ENCODE peak calls at places on chromosome 21, in six cellular contexts. Z, O, N, U, C and G are unnamed samples.

GRCh38 chr21:45942011-45942546 is 39.5 kb upstream of the COL6A1 start:
- DNase-seq in C (no peak), O (no peak), U (no peak), N (no peak), Z (no peak), G (no peak)

GRCh38 chr21:32516729-32517649 is 68.3 kb downstream of the TCP10L start:
- DNase-seq in O (peak; percentile 99), C (peak; percentile 98), N (no peak), U (no peak), Z (peak; percentile 97), G (peak; percentile 65)

GRCh38 chr21:16945580-16945979 is 567.3 kb upstream of the CXADR start:
- DNase-seq in N (no peak), Z (no peak), U (no peak), C (no peak), O (peak; percentile 7), G (no peak)

GRCh38 chr21:29726061-29726460 is 213.7 kb downstream of the GRIK1 start:
- DNase-seq in C (no peak), N (no peak), Z (no peak), O (no peak), U (no peak), G (no peak)

GRCh38 chr21:27476696-27477095 is 509.8 kb upstream of the ADAMTS5 start:
- DNase-seq in U (no peak), Z (peak; percentile 11), N (no peak), C (peak; percentile 7), O (peak; percentile 65), G (peak; percentile 38)

GRCh38 chr21:33088384-33088783 is 18.4 kb downstream of the OLIG1 start:
- DNase-seq in U (no peak), N (no peak), Z (no peak), C (no peak), O (no peak), G (no peak)

GRCh38 chr21:27269646-27270045 is 302.8 kb upstream of the ADAMTS5 start:
- DNase-seq in N (no peak), Z (peak; percentile 89), C (peak; percentile 69), O (peak; percentile 90), U (no peak), G (peak; percentile 68)

GRCh38 chr21:28832715-28833061 is 160.0 kb downstream of the LTN1 start:
- DNase-seq in U (no peak), Z (no peak), N (no peak), O (no peak), C (no peak), G (no peak)

GRCh38 chr21:29264721-29265120 is 34.0 kb upstream of the BACH1 start:
- DNase-seq in Z (peak; percentile 8), U (no peak), C (no peak), O (no peak), N (no peak), G (no peak)

GRCh38 chr21:46229923-46230260 is 1.3 kb upstream of the LSS start:
- DNase-seq in O (no peak), N (no peak), Z (no peak), U (no peak), C (no peak), G (no peak)

GRCh38 chr21:32415451-32415850 is 2.9 kb downstream of the EVA1C start:
- DNase-seq in Z (no peak), N (no peak), O (no peak), U (no peak), C (no peak), G (no peak)

GRCh38 chr21:32380940-32381339 is 11.9 kb downstream of the URB1 start:
- DNase-seq in U (no peak), O (no peak), C (no peak), N (no peak), Z (peak; percentile 16), G (no peak)

GRCh38 chr21:17903029-17903806 is 84.1 kb upstream of the C21orf91 start:
- DNase-seq in C (peak; percentile 20), O (peak; percentile 65), N (peak; percentile 35), U (no peak), Z (peak; percentile 25), G (no peak)

GRCh38 chr21:26332873-26333272 is 162.3 kb upstream of the APP start:
- DNase-seq in Z (no peak), O (no peak), U (no peak), N (no peak), C (no peak), G (no peak)

GRCh38 chr21:32934829-32935228 is 90.9 kb upstream of the OLIG2 start:
- DNase-seq in O (no peak), C (no peak), Z (no peak), N (no peak), U (no peak), G (no peak)

GRCh38 chr21:15761508-15762100 is 31.8 kb downstream of the USP25 start:
- DNase-seq in U (no peak), O (no peak), N (no peak), Z (no peak), C (no peak), G (no peak)

GRCh38 chr21:27649323-27649722 is 682.4 kb upstream of the ADAMTS5 start:
- DNase-seq in Z (peak; percentile 88), N (no peak), U (no peak), C (peak; percentile 61), O (peak; percentile 92), G (peak; percentile 39)

GRCh38 chr21:15415541-15416261 is 314.1 kb upstream of the USP25 start:
- DNase-seq in N (no peak), O (peak; percentile 62), C (no peak), Z (peak; percentile 78), U (no peak), G (no peak)

GRCh38 chr21:15128267-15128666 is 63.5 kb upstream of the NRIP1 start:
- DNase-seq in C (no peak), Z (no peak), N (no peak), U (no peak), O (no peak), G (no peak)

GRCh38 chr21:27076035-27076434 is 109.1 kb upstream of the ADAMTS5 start:
- DNase-seq in O (no peak), N (no peak), C (no peak), U (no peak), Z (no peak), G (no peak)

GRCh38 chr21:33685613-33686197 is 43.4 kb downstream of the ITSN1 start:
- DNase-seq in Z (peak; percentile 88), C (peak; percentile 18), N (no peak), O (peak; percentile 61), U (no peak), G (peak; percentile 25)

GRCh38 chr21:28538987-28539622 is 453.6 kb downstream of the LTN1 start:
- DNase-seq in C (peak; percentile 68), Z (peak; percentile 87), O (peak; percentile 62), N (no peak), U (no peak), G (no peak)

GRCh38 chr21:32612075-32612998 is at the start of gene CFAP298:
- DNase-seq in C (peak; percentile 90), Z (peak; percentile 96), N (peak; percentile 95), U (peak; percentile 73), O (peak; percentile 97), G (peak; percentile 89)

GRCh38 chr21:32569261-32570230 is 15.8 kb downstream of the TCP10L start:
- DNase-seq in O (peak; percentile 88), N (peak; percentile 79), Z (peak; percentile 80), U (peak; percentile 66), C (peak; percentile 53), G (peak; percentile 40)

DNA sequence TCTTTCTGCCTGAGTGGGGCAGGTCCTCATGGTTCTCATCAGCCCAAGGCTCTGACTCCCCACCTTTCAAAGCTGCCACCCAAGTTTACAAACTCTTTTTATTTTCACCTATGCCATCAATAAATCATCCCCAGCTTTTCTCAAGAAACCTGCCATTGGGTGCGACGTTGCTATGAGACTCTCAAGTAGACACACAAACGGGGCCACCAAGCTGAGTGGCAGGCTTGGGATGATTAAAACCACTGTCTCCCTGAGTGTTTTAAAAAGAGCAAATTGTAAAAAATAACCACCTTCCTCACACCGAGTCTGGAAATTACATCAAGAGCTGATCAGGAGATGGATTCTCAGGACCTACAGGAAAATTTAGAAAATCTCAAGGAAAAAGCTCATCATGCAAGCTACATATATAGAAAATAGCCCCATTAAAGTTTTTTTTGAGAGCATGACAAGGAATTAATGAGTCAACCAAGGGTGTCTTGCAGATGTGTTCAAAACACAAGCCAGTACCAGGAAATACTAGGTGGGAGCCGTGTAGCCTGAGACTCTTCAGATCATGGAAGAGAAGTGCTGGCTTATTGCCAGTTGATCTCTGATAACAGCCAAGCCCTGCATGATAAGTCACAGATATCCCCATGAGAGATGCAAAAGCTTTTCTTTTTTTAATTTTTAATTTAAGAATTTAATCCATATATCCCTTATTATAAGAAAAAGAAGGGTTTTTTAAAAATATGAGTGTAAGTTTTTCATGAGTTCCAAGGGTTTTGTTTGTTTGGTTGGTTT is 158.4 kb upstream of the BACE2 start:
- DNase-seq in Z (no peak), N (no peak), U (no peak), C (no peak), O (no peak), G (no peak)
- TF ChIP-seq CTCF in Z (no peak), N (no peak), U (no peak), C (no peak), O (no peak), G (no peak)

GRCh38 chr21:41684381-41685245 is 82.2 kb downstream of the RIPK4 start:
- DNase-seq in Z (peak; percentile 82), N (no peak), U (peak; percentile 40), C (peak; percentile 13), O (peak; percentile 62), G (peak; percentile 15)
- TF ChIP-seq CTCF in Z (no peak), N (no peak), U (no peak), C (no peak), O (no peak), G (no peak)

GRCh38 chr21:23394458-23394857 is 2212.8 kb downstream of the MRPL39 start:
- DNase-seq in C (no peak), N (no peak), O (no peak), U (no peak), Z (no peak), G (no peak)
- TF ChIP-seq CTCF in C (no peak), N (no peak), O (no peak), U (no peak), Z (no peak), G (no peak)

DNA sequence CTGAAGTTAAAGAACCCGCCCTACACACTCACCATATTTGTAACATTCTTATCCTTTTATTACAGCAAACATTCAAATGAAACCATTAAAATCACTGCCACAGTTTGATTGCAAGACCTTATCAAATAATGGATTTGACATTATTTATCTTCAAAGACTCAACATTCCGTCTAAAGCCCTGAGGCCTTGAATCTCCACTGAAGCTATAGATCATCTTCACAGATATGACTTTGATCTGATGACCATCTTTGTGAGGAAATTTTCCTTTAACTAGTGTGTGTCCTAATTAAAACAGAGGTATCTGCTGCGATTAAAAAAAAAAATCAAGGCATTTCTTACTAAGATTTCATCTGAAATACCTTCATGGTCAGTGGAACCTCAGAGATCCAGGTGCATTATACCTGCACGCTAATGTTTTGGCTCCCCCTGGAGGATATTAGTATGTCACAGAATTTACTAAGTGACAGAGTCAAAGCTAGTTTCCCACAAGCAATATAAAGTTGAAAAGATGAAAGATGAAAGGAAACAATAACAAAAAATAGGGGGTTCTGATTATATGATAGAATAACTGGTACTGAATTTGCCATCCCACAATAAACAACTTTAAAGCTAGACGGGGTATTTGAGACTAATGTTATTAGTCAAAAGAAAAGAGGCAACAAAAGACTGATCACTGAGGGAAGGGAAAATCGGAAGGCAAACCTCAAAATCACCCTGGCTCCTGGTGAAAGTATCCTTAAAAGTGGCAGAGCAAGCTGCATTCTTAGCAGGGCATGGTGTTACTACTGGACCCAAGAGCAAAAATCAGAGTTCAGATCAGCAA is 923.4 kb downstream of the NCAM2 start:
- DNase-seq in C (no peak), O (peak; percentile 63), U (no peak), Z (peak; percentile 28), N (peak; percentile 0), G (no peak)
- TF ChIP-seq CTCF in C (peak; percentile 63), O (peak; percentile 76), U (no peak), Z (peak; percentile 60), N (peak; percentile 34), G (peak; percentile 47)

GRCh38 chr21:42618713-42619112 is 34.7 kb upstream of the PDE9A start:
- DNase-seq in Z (no peak), C (no peak), N (no peak), O (no peak), U (no peak), G (no peak)
- TF ChIP-seq CTCF in Z (no peak), C (no peak), N (no peak), O (no peak), U (no peak), G (no peak)